ENCODE peak calls at places on chromosomes 7 and 10, in six cellular contexts. One of them, this sample, is unnamed.

GRCh38 chr7:21269021-21269420 is 158.9 kb upstream of the SP4 start:
- DNase-seq in HT-29: no peak
- DNase-seq in GF-D8: no peak
- DNase-seq in NCI-H345: no peak
- DNase-seq in NCI-H1092 treated with DMSO at 0.1 percent for 48 hours: no peak
- DNase-seq in cardiac fibroblast: no peak
- DNase-seq in this sample: no peak

GRCh38 chr10:55746002-55746401 is 615.1 kb downstream of the ZWINT start:
- DNase-seq in HT-29: no peak
- DNase-seq in GF-D8: no peak
- DNase-seq in NCI-H345: no peak
- DNase-seq in NCI-H1092 treated with DMSO at 0.1 percent for 48 hours: no peak
- DNase-seq in cardiac fibroblast: no peak
- DNase-seq in this sample: no peak

GRCh38 chr10:31457858-31458257 is 138.8 kb downstream of the ZEB1 start:
- DNase-seq in HT-29: no peak
- DNase-seq in GF-D8: no peak
- DNase-seq in NCI-H345: no peak
- DNase-seq in NCI-H1092 treated with DMSO at 0.1 percent for 48 hours: no peak
- DNase-seq in cardiac fibroblast: no peak
- DNase-seq in this sample: no peak

GRCh38 chr10:76543655-76544054 is 1094.0 kb downstream of the KCNMA1 start:
- DNase-seq in HT-29: no peak
- DNase-seq in GF-D8: no peak
- DNase-seq in NCI-H345: no peak
- DNase-seq in NCI-H1092 treated with DMSO at 0.1 percent for 48 hours: no peak
- DNase-seq in cardiac fibroblast: peak
- DNase-seq in this sample: no peak

GRCh38 chr10:24385776-24386175 is 176.8 kb downstream of the KIAA1217 start:
- DNase-seq in HT-29: no peak
- DNase-seq in GF-D8: no peak
- DNase-seq in NCI-H345: no peak
- DNase-seq in NCI-H1092 treated with DMSO at 0.1 percent for 48 hours: no peak
- DNase-seq in cardiac fibroblast: peak
- DNase-seq in this sample: no peak

GRCh38 chr7:120089968-120090367 is 183.0 kb upstream of the KCND2 start:
- DNase-seq in HT-29: peak
- DNase-seq in GF-D8: no peak
- DNase-seq in NCI-H345: no peak
- DNase-seq in NCI-H1092 treated with DMSO at 0.1 percent for 48 hours: no peak
- DNase-seq in cardiac fibroblast: peak
- DNase-seq in this sample: no peak

GRCh38 chr10:14487511-14487909 is 156.8 kb upstream of the FRMD4A start:
- DNase-seq in HT-29: no peak
- DNase-seq in GF-D8: no peak
- DNase-seq in NCI-H345: no peak
- DNase-seq in NCI-H1092 treated with DMSO at 0.1 percent for 48 hours: no peak
- DNase-seq in cardiac fibroblast: peak
- DNase-seq in this sample: no peak

GRCh38 chr10:98745645-98746044 is 298.9 kb upstream of the HPS1 start:
- DNase-seq in HT-29: no peak
- DNase-seq in GF-D8: no peak
- DNase-seq in NCI-H345: no peak
- DNase-seq in NCI-H1092 treated with DMSO at 0.1 percent for 48 hours: no peak
- DNase-seq in cardiac fibroblast: no peak
- DNase-seq in this sample: no peak

GRCh38 chr7:131945313-131945831 is 388.9 kb upstream of the PODXL start:
- DNase-seq in HT-29: peak
- DNase-seq in GF-D8: no peak
- DNase-seq in NCI-H345: peak
- DNase-seq in NCI-H1092 treated with DMSO at 0.1 percent for 48 hours: peak
- DNase-seq in cardiac fibroblast: peak
- DNase-seq in this sample: peak

GRCh38 chr10:46306550-46307184 is 19.9 kb downstream of the ANTXRL start:
- DNase-seq in HT-29: no peak
- DNase-seq in GF-D8: no peak
- DNase-seq in NCI-H345: no peak
- DNase-seq in NCI-H1092 treated with DMSO at 0.1 percent for 48 hours: no peak
- DNase-seq in cardiac fibroblast: no peak
- DNase-seq in this sample: no peak

GRCh38 chr10:38038107-38038931 is 27.8 kb downstream of the ZNF33A start:
- DNase-seq in HT-29: no peak
- DNase-seq in GF-D8: no peak
- DNase-seq in NCI-H345: no peak
- DNase-seq in NCI-H1092 treated with DMSO at 0.1 percent for 48 hours: no peak
- DNase-seq in cardiac fibroblast: peak
- DNase-seq in this sample: no peak

GRCh38 chr10:4459531-4459930 is 366.5 kb upstream of the AKR1E2 start:
- DNase-seq in HT-29: peak
- DNase-seq in GF-D8: no peak
- DNase-seq in NCI-H345: no peak
- DNase-seq in NCI-H1092 treated with DMSO at 0.1 percent for 48 hours: no peak
- DNase-seq in cardiac fibroblast: peak
- DNase-seq in this sample: no peak

GRCh38 chr10:113487154-113487553 is 65.7 kb upstream of the HABP2 start:
- DNase-seq in HT-29: no peak
- DNase-seq in GF-D8: no peak
- DNase-seq in NCI-H345: peak
- DNase-seq in NCI-H1092 treated with DMSO at 0.1 percent for 48 hours: no peak
- DNase-seq in cardiac fibroblast: no peak
- DNase-seq in this sample: no peak

GRCh38 chr7:84042110-84042539 is 152.5 kb downstream of the SEMA3A start:
- DNase-seq in HT-29: peak
- DNase-seq in GF-D8: no peak
- DNase-seq in NCI-H345: no peak
- DNase-seq in NCI-H1092 treated with DMSO at 0.1 percent for 48 hours: no peak
- DNase-seq in cardiac fibroblast: peak
- DNase-seq in this sample: no peak

GRCh38 chr10:48802611-48803046 is 118.0 kb downstream of the WDFY4 start:
- DNase-seq in HT-29: no peak
- DNase-seq in GF-D8: no peak
- DNase-seq in NCI-H345: no peak
- DNase-seq in NCI-H1092 treated with DMSO at 0.1 percent for 48 hours: no peak
- DNase-seq in cardiac fibroblast: no peak
- DNase-seq in this sample: no peak

GRCh38 chr7:155867734-155868400 is 55.6 kb upstream of the SHH start:
- DNase-seq in HT-29: no peak
- DNase-seq in GF-D8: no peak
- DNase-seq in NCI-H345: no peak
- DNase-seq in NCI-H1092 treated with DMSO at 0.1 percent for 48 hours: no peak
- DNase-seq in cardiac fibroblast: no peak
- DNase-seq in this sample: no peak

GRCh38 chr7:155230169-155230593 is 67.5 kb upstream of the INSIG1 start:
- DNase-seq in HT-29: peak
- DNase-seq in GF-D8: no peak
- DNase-seq in NCI-H345: no peak
- DNase-seq in NCI-H1092 treated with DMSO at 0.1 percent for 48 hours: no peak
- DNase-seq in cardiac fibroblast: peak
- DNase-seq in this sample: peak

GRCh38 chr10:48748573-48748972 is 63.9 kb downstream of the WDFY4 start:
- DNase-seq in HT-29: no peak
- DNase-seq in GF-D8: no peak
- DNase-seq in NCI-H345: no peak
- DNase-seq in NCI-H1092 treated with DMSO at 0.1 percent for 48 hours: no peak
- DNase-seq in cardiac fibroblast: no peak
- DNase-seq in this sample: no peak

GRCh38 chr10:124453965-124454610 is 4.3 kb upstream of the NKX1-2 start:
- DNase-seq in HT-29: no peak
- DNase-seq in GF-D8: no peak
- DNase-seq in NCI-H345: no peak
- DNase-seq in NCI-H1092 treated with DMSO at 0.1 percent for 48 hours: no peak
- DNase-seq in cardiac fibroblast: no peak
- DNase-seq in this sample: no peak

GRCh38 chr7:46786221-46786951 is 795.5 kb downstream of the TNS3 start:
- DNase-seq in HT-29: no peak
- DNase-seq in GF-D8: no peak
- DNase-seq in NCI-H345: no peak
- DNase-seq in NCI-H1092 treated with DMSO at 0.1 percent for 48 hours: no peak
- DNase-seq in cardiac fibroblast: no peak
- DNase-seq in this sample: no peak

GRCh38 chr10:99981581-99982199 is 28.1 kb downstream of the DNMBP start:
- DNase-seq in HT-29: no peak
- DNase-seq in GF-D8: no peak
- DNase-seq in NCI-H345: peak
- DNase-seq in NCI-H1092 treated with DMSO at 0.1 percent for 48 hours: peak
- DNase-seq in cardiac fibroblast: peak
- DNase-seq in this sample: no peak